ENCODE peak calls at places on chromosomes 12 and 14, in four cellular contexts. Y is OCI-LY7, J is MM.1S, V is HepG2. U is an unnamed sample.

GRCh38 chr12:79143803-79144202 is 279.2 kb downstream of the SYT1 start:
- DNase-seq in V (no peak), J (no peak), Y (no peak), U (no peak)

GRCh38 chr14:51564986-51565604 is 86.6 kb upstream of the FRMD6 start:
- DNase-seq in J (no peak), V (no peak), Y (no peak), U (no peak)

GRCh38 chr14:96056509-96057422 is 17.6 kb downstream of the C14orf132 start:
- DNase-seq in J (no peak), Y (peak), V (peak), U (no peak)

GRCh38 chr12:78929075-78929418 is 64.5 kb downstream of the SYT1 start:
- DNase-seq in V (no peak), Y (no peak), J (no peak), U (no peak)

GRCh38 chr12:112468041-112468440 is 49.3 kb downstream of the PTPN11 start:
- DNase-seq in J (no peak), Y (no peak), V (no peak), U (no peak)

GRCh38 chr14:68866991-68867533 is 74.2 kb upstream of the ZFP36L1 start:
- DNase-seq in Y (no peak), J (no peak), V (no peak), U (no peak)

GRCh38 chr12:69527506-69528272 is 57.5 kb downstream of the FRS2 start:
- DNase-seq in V (no peak), J (no peak), Y (no peak), U (no peak)

GRCh38 chr12:26097046-26097878 is 27.6 kb downstream of the BHLHE41 start:
- DNase-seq in J (peak), Y (peak), V (peak), U (peak)

GRCh38 chr14:24605435-24606190 is 3.9 kb downstream of the GZMH start:
- DNase-seq in Y (peak), V (peak), J (peak), U (peak)

GRCh38 chr12:102454808-102455760 is 25.3 kb downstream of the IGF1 start:
- DNase-seq in Y (no peak), J (no peak), V (peak), U (no peak)

GRCh38 chr14:94172545-94172944 is 1.6 kb upstream of the PPP4R4 start:
- DNase-seq in V (no peak), J (no peak), Y (no peak), U (no peak)

GRCh38 chr14:25431211-25432076 is 381.5 kb upstream of the STXBP6 start:
- DNase-seq in J (peak), Y (peak), V (peak), U (no peak)

GRCh38 chr12:77133566-77133965 is 68.2 kb upstream of the E2F7 start:
- DNase-seq in J (peak), Y (peak), V (peak), U (peak)

GRCh38 chr12:50825372-50825838 is 17.3 kb upstream of the TMPRSS12 start:
- DNase-seq in V (peak), J (peak), Y (peak), U (peak)

GRCh38 chr12:87801860-87802720 is 227.1 kb downstream of the C12orf50 start:
- DNase-seq in V (no peak), J (peak), Y (no peak), U (no peak)

GRCh38 chr12:91178801-91179200 is 3.8 kb downstream of the DCN start:
- DNase-seq in J (no peak), Y (no peak), V (no peak), U (no peak)

GRCh38 chr12:10027311-10028099 is 3.0 kb upstream of the CLEC9A start:
- DNase-seq in V (no peak), J (no peak), Y (no peak), U (no peak)

GRCh38 chr14:32104803-32105202 is 27.7 kb downstream of the ARHGAP5 start:
- DNase-seq in J (no peak), Y (no peak), V (no peak), U (no peak)
- TF ChIP-seq CTCF in J (no peak), Y (no peak), V (peak), U (no peak)

GRCh38 chr12:123149088-123149827 is 1.6 kb downstream of the PITPNM2 start:
- DNase-seq in Y (no peak), V (no peak), J (no peak), U (no peak)
- TF ChIP-seq CTCF in Y (no peak), V (no peak), J (no peak), U (no peak)

DNA sequence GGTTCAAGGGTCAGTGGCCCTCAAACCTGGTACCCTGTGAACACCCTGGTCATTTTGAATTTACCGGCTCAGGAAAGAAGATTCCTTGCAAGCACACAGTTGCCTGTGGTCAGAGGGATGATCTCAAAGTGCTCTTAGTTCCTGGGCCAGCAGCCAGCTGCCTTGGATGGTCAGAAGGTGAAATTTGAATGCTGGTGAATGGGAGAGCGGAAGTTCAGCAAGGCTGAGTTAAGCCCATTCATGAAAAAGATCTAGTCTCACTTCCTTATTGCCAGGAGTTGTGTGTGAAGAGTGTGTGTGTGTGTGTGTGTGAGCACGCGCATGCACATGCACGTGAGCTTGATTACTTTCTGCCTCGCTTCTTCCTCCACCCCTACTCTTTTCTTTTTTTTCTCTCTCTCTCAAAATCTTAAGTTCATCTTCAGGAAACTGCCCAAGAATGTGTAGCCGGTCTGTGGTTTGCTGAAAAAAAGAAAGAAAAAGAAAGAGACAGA is 155.5 kb upstream of the CCND2 start:
- DNase-seq in V (no peak), J (peak), Y (peak), U (peak)
- TF ChIP-seq CTCF in V (no peak), J (no peak), Y (no peak), U (no peak)

GRCh38 chr12:21992823-21993222 is 51.6 kb upstream of the ABCC9 start:
- DNase-seq in J (no peak), V (no peak), Y (peak), U (peak)

GRCh38 chr12:21988619-21989018 is 47.4 kb upstream of the ABCC9 start:
- DNase-seq in V (no peak), Y (no peak), J (no peak), U (no peak)

GRCh38 chr12:21991526-21991925 is 50.3 kb upstream of the ABCC9 start:
- DNase-seq in Y (no peak), V (no peak), J (no peak), U (no peak)

GRCh38 chr12:21987786-21988185 is 46.6 kb upstream of the ABCC9 start:
- DNase-seq in J (no peak), V (no peak), Y (no peak), U (no peak)

GRCh38 chr12:21989819-21990412 is 48.7 kb upstream of the ABCC9 start:
- DNase-seq in V (peak), J (no peak), Y (peak), U (no peak)
- TF ChIP-seq CTCF in V (no peak), J (peak), Y (peak), U (peak)

DNA sequence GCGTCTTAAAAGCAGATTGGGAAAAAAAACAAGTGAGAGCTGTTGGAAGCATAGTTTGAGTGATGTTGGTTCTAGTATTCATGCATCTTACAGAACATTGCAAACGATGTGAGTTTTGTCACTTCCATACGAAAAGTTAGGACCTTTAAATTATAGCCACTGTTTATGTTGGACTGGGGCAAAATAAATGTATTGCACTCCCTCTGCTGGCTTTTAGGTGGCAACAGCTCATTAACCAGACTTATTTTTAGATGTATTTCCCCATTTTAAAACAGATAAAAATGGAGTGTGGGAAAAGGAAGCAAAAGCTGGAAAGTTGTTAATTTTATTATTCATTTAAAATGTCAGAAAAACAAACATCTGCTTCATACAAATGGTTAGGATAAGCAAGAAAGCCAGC is 111.9 kb downstream of the LGR5 start:
- DNase-seq in Y (peak), J (no peak), V (no peak), U (no peak)
- TF ChIP-seq CTCF in Y (peak), J (no peak), V (peak), U (peak)

GRCh38 chr12:6944381-6945186 is 762 bp downstream of the C12orf57 start:
- DNase-seq in Y (peak), J (peak), V (peak), U (peak)
- TF ChIP-seq CTCF in Y (peak), J (peak), V (peak), U (peak)

DNA sequence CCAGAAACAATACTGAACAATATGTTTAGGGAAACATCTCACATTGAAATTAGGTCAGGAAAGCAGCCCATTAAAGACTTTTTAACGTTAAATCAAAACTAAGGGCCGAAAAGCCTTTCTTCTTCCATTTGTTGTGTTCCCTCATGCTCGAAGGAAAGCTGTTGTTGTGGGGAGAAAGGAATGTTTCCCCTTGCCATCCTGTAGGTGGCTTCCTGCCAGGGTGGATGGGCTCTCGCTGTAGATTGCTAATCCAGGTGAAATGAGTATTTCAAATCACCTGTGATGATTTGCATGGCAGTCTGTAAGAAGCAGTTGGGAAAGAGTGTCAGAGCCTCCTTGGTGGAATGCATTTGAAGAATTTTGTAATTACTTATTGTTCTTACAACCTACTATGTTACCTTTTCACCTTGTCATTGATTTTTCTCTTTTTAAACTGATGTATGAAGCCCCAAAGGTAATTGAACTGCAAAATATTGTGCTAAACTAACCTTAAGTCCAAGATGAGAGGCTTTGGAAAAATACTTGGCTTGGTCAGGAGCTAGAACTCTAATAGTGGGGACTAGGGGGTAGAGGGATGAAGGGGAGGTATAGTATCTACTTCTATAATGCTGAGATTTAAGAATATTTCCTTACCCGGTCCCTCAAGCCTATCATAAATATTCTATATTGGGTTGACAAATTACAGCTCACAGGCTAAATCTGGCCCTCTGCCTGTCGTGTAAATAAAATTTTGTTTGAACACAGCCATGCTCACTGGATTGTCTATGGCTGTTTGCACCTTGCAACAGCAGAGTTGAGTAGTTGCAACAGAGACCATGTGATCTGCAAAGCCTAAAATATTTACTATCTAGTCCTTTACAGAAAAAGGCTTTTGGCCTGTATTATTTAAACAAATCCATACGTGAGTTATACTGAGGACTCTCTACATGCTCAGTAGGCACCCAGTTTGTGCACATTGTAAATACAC is 7.7 kb upstream of the DCP1B start:
- DNase-seq in V (peak), Y (no peak), J (no peak), U (no peak)
- TF ChIP-seq CTCF in V (no peak), Y (no peak), J (no peak), U (no peak)

DNA sequence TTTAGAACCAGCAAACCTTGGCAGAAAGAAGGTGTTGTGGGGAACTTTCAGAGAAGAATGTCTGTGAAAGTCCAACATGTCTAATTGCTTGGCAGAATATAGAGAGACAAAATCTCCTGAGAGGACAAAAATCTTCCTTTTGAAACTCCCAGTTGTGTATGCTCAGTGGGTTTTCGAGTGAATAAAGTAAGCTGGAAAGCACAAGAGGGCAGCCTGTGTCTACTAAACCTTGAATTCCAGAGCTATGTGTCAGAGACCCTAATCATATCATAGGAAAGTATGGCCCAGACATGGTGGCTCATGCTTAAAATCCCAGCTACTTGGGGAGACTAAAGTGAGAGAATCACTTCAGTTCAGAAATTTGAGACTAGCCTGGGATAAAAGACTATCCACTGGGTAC is 661.2 kb downstream of the SLC16A7 start:
- DNase-seq in J (no peak), V (peak), Y (no peak), U (no peak)
- TF ChIP-seq CTCF in J (no peak), V (peak), Y (no peak), U (no peak)

GRCh38 chr14:30158299-30158698 is 230.7 kb upstream of the PRKD1 start:
- DNase-seq in V (no peak), Y (no peak), J (no peak), U (no peak)
- TF ChIP-seq CTCF in V (no peak), Y (no peak), J (no peak), U (no peak)

U was measured in GM10248.